ENCODE peak calls at places on chromosomes 5 and 9, in eight cellular contexts. Y, A, G, M, E, P, U and F are unnamed samples.

GRCh38 chr5:53908752-53909151 is 348.3 kb downstream of the NDUFS4 start:
- DNase-seq in Y (no peak), A (no peak), G (no peak), M (no peak), E (no peak), P (no peak), U (no peak), F (no peak)

GRCh38 chr5:82754759-82755158 is 322.4 kb downstream of the TMEM167A start:
- DNase-seq in Y (no peak), A (no peak), G (no peak), M (no peak), E (no peak), P (no peak), U (no peak), F (no peak)

GRCh38 chr9:127267793-127268507 is 3.4 kb downstream of the GARNL3 start:
- DNase-seq in Y (no peak), A (no peak), G (no peak), M (no peak), E (no peak), P (no peak), U (no peak), F (no peak)

GRCh38 chr5:159032656-159033350 is 66.9 kb downstream of the EBF1 start:
- DNase-seq in Y (no peak), A (no peak), G (no peak), M (peak; percentile 8), E (no peak), P (no peak), U (no peak), F (no peak)

GRCh38 chr5:150081541-150082283 is 4.6 kb downstream of the CSF1R start:
- DNase-seq in Y (peak; percentile 88), A (peak; percentile 82), G (peak; percentile 76), M (peak; percentile 68), E (no peak), P (peak; percentile 90), U (peak; percentile 56), F (no peak)

GRCh38 chr5:38783011-38783551 is 62.7 kb upstream of the OSMR start:
- DNase-seq in Y (no peak), A (no peak), G (no peak), M (peak; percentile 94), E (no peak), P (no peak), U (no peak), F (no peak)

GRCh38 chr5:179802207-179802883 is 4.3 kb downstream of the MGAT4B start:
- DNase-seq in Y (peak; percentile 65), A (peak; percentile 50), G (peak; percentile 69), M (no peak), E (peak; percentile 63), P (no peak), U (peak; percentile 39), F (no peak)

GRCh38 chr5:164115420-164115819 is 610.0 kb downstream of the MAT2B start:
- DNase-seq in Y (no peak), A (no peak), G (no peak), M (no peak), E (no peak), P (no peak), U (no peak), F (no peak)

GRCh38 chr9:2411459-2412215 is 209.9 kb upstream of the VLDLR start:
- DNase-seq in Y (no peak), A (no peak), G (no peak), M (peak; percentile 40), E (no peak), P (no peak), U (no peak), F (no peak)

GRCh38 chr5:132451387-132451786 is 39.2 kb downstream of the IRF1 start:
- DNase-seq in Y (peak; percentile 27), A (no peak), G (no peak), M (no peak), E (no peak), P (no peak), U (peak; percentile 60), F (no peak)

GRCh38 chr9:86977205-86977835 is 30.0 kb upstream of the GAS1 start:
- DNase-seq in Y (no peak), A (no peak), G (no peak), M (peak; percentile 35), E (no peak), P (no peak), U (no peak), F (no peak)

GRCh38 chr9:36865731-36866635 is 168.1 kb downstream of the PAX5 start:
- DNase-seq in Y (peak; percentile 66), A (no peak), G (peak; percentile 34), M (no peak), E (peak; percentile 30), P (no peak), U (no peak), F (no peak)
- H3K27me3 ChIP-seq in Y (no peaks in the 10 kb centered on the region), A (no peaks in the 10 kb centered on the region), G (peaks cover 6% of the 10 kb centered on the region), M (peaks cover 35% of the 10 kb centered on the region), E (no peaks in the 10 kb centered on the region), P (peaks cover 9% of the 10 kb centered on the region), U (peaks cover 61% of the 10 kb centered on the region), F (no peaks in the 10 kb centered on the region)

GRCh38 chr9:109013678-109014145 is 413 bp upstream of the CTNNAL1 start:
- DNase-seq in Y (no peak), A (no peak), G (no peak), M (peak; percentile 76), E (no peak), P (no peak), U (no peak), F (no peak)
- H3K4me1 ChIP-seq in Y (peaks cover 7% of the 10 kb centered on the region), A (peaks cover 50% of the 10 kb centered on the region), G (peaks cover 45% of the 10 kb centered on the region), M (peaks cover 50% of the 10 kb centered on the region), E (peaks cover 15% of the 10 kb centered on the region), P (peaks cover 58% of the 10 kb centered on the region), U (peaks cover 18% of the 10 kb centered on the region), F (peaks cover 25% of the 10 kb centered on the region)

GRCh38 chr5:40367260-40367659 is 312.5 kb upstream of the PTGER4 start:
- DNase-seq in Y (no peak), A (no peak), G (no peak), M (peak; percentile 13), E (no peak), P (no peak), U (no peak), F (no peak)
- TF ChIP-seq CTCF in Y (peak; percentile 11), A (peak; percentile 28), G (no peak), M (peak; percentile 7), E (no peak), P (peak; percentile 14), U (peak; percentile 26), F (peak; percentile 23)

DNA sequence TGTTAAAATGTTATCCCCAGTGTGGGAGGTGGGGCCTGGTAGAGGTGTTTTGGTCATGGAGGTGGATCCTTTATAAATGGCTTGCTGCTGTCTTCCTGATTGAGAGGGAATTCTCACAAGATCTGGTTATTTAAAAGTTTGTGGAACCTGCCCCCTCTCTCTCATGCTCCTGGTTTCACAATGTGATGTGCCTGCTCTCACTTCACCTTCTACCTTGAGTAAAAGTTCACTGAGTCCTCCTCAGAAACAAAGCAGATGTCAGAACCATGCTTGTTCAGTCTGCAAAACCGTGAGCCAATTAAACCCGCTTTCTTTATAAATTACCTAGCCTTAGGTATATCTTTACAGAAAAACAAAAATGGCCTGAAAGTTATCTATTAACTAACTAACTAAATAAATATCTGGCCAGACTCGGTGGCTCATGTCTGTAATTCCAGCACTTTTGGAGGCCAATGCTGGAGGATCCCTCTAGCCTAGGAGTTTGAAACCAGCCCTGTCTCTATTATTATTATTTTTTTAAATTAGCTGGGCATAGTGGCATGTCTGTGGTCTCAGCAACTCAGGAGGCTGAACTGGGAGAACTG is 1067.4 kb downstream of the CDH9 start:
- DNase-seq in Y (no peak), A (no peak), G (no peak), M (no peak), E (no peak), P (no peak), U (no peak), F (no peak)
- H3K27me3 ChIP-seq in Y (no peaks in the 10 kb centered on the region), A (no peaks in the 10 kb centered on the region), G (no peaks in the 10 kb centered on the region), M (no peaks in the 10 kb centered on the region), E (no peaks in the 10 kb centered on the region), P (no peaks in the 10 kb centered on the region), U (no peaks in the 10 kb centered on the region), F (no peaks in the 10 kb centered on the region)

GRCh38 chr9:93464395-93464794 is 11.0 kb upstream of the FAM120AOS start:
- DNase-seq in Y (no peak), A (no peak), G (no peak), M (no peak), E (no peak), P (no peak), U (no peak), F (no peak)
- H3K4me1 ChIP-seq in Y (peaks cover 26% of the 10 kb centered on the region), A (peaks cover 85% of the 10 kb centered on the region), G (peaks cover 66% of the 10 kb centered on the region), M (peaks cover 18% of the 10 kb centered on the region), E (peaks cover 42% of the 10 kb centered on the region), P (peaks cover 91% of the 10 kb centered on the region), U (peaks cover 5% of the 10 kb centered on the region), F (peaks cover 88% of the 10 kb centered on the region)

GRCh38 chr9:9003184-9003583 is 1203.6 kb upstream of the DMAC1 start:
- DNase-seq in Y (no peak), A (peak; percentile 43), G (no peak), M (peak; percentile 5), E (no peak), P (no peak), U (peak; percentile 57), F (peak; percentile 8)
- TF ChIP-seq CTCF in Y (no peak), A (peak; percentile 53), G (no peak), M (no peak), E (no peak), P (peak; percentile 7), U (peak; percentile 67), F (peak; percentile 27)

DNA sequence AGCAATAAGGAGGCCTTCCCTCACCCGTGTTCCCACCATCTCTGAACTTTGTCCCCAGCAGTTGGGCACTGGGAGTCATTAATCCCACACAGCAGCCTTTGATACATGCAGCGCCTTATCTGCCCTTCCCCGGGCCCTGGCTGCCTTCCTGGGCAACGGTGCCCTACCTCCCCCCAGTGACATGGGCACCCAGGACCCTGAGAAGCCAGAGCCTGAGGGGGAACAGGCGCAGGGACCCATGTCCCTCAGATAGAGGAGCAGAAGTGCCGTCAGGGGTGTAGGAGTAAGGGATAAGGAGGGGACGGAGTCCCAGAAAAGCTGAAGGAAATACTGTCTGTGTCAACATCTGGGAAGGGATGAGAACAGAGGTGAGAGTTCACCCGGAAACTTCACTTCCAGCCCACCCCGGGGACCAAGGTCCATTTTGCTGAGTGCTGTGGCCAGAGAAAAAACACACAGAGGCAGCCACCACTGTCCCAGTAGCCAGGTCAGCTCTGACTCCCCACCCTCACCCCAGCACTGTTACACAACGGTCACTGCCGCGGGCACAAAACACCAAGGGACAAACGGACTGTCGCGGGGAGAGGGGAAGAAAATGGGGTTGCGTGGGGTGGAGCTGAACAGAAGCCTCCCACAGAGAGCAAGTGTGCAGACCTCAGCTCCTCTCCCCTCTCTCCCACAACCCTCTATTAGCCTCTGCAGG is 3.8 kb downstream of the PCDH1 start:
- DNase-seq in Y (peak; percentile 70), A (no peak), G (no peak), M (no peak), E (no peak), P (no peak), U (peak; percentile 51), F (no peak)
- H3K27me3 ChIP-seq in Y (peaks cover 13% of the 10 kb centered on the region), A (peaks cover 24% of the 10 kb centered on the region), G (peaks cover 61% of the 10 kb centered on the region), M (peaks cover 53% of the 10 kb centered on the region), E (no peaks in the 10 kb centered on the region), P (peaks cover 35% of the 10 kb centered on the region), U (peaks cover 2% of the 10 kb centered on the region), F (peaks cover 29% of the 10 kb centered on the region)

GRCh38 chr9:112037281-112038016 is 137.6 kb downstream of the SUSD1 start:
- DNase-seq in Y (peak; percentile 80), A (no peak), G (no peak), M (peak; percentile 54), E (no peak), P (no peak), U (peak; percentile 33), F (peak; percentile 89)
- H3K4me1 ChIP-seq in Y (peaks cover 38% of the 10 kb centered on the region), A (no peaks in the 10 kb centered on the region), G (no peaks in the 10 kb centered on the region), M (peaks cover 17% of the 10 kb centered on the region), E (no peaks in the 10 kb centered on the region), P (peaks cover 23% of the 10 kb centered on the region), U (peaks cover 8% of the 10 kb centered on the region), F (peaks cover 33% of the 10 kb centered on the region)